ENCODE peak calls at places on chromosomes 1 and 21, in four cellular contexts. F, G, D and B are unnamed samples. For H3K4me1, the result is how much of the 10 kb centered on the place peaks cover.

GRCh38 chr1:111190931-111191451 is 9.5 kb downstream of the DENND2D start:
- DNase-seq in D (no peak), G (no peak), F (no peak), B (no peak)

GRCh38 chr1:20184481-20184900 is 1.4 kb upstream of the UBXN10 start:
- DNase-seq in D (no peak), F (peak), G (no peak), B (no peak)

GRCh38 chr1:212752934-212753497 is 38.6 kb downstream of the NSL1 start:
- DNase-seq in G (no peak), F (no peak), D (no peak), B (no peak)

GRCh38 chr1:111030590-111030989 is 66.9 kb upstream of the LRIF1 start:
- DNase-seq in D (no peak), F (peak), G (peak), B (peak)

GRCh38 chr1:31445951-31446350 is 32.9 kb downstream of the SERINC2 start:
- DNase-seq in D (no peak), F (no peak), G (no peak), B (no peak)

GRCh38 chr1:18949689-18950414 is 6.6 kb downstream of the IFFO2 start:
- DNase-seq in G (no peak), D (no peak), F (peak), B (peak)

GRCh38 chr1:7538033-7538432 is 233.1 kb upstream of the VAMP3 start:
- DNase-seq in D (peak), F (no peak), G (no peak), B (no peak)

GRCh38 chr1:204267191-204267601 is 53.4 kb upstream of the GOLT1A start:
- DNase-seq in G (no peak), F (no peak), D (no peak), B (no peak)

GRCh38 chr1:14590781-14591180 is 7.7 kb upstream of the KAZN start:
- DNase-seq in G (no peak), D (no peak), F (peak), B (no peak)

GRCh38 chr1:19936061-19936750 is 12.8 kb upstream of the PLA2G2E start:
- DNase-seq in G (no peak), F (no peak), D (no peak), B (no peak)

GRCh38 chr21:27196651-27197050 is 229.8 kb upstream of the ADAMTS5 start:
- DNase-seq in D (no peak), F (no peak), G (no peak), B (no peak)

GRCh38 chr1:40848530-40849189 is 13.5 kb downstream of the CITED4 start:
- DNase-seq in D (peak), F (peak), G (peak), B (peak)

GRCh38 chr1:58620259-58620658 is 43.2 kb upstream of the TACSTD2 start:
- DNase-seq in G (peak), D (no peak), F (no peak), B (no peak)

GRCh38 chr1:195580988-195581387 is 1027.3 kb downstream of the KCNT2 start:
- DNase-seq in F (no peak), D (no peak), G (no peak), B (no peak)

GRCh38 chr1:192907545-192908243 is 98.9 kb downstream of the RGS2 start:
- DNase-seq in D (no peak), F (no peak), G (no peak), B (no peak)

GRCh38 chr1:213284626-213285025 is 233.6 kb downstream of the RPS6KC1 start:
- DNase-seq in F (no peak), G (no peak), D (no peak), B (no peak)

GRCh38 chr1:26861889-26862371 is 1.0 kb upstream of the SFN start:
- DNase-seq in D (no peak), F (no peak), G (peak), B (no peak)

GRCh38 chr1:26863677-26864060 is 720 bp downstream of the SFN start:
- DNase-seq in F (no peak), D (no peak), G (no peak), B (no peak)

GRCh38 chr1:26864610-26865480 is 1.9 kb downstream of the SFN start:
- DNase-seq in F (peak), G (peak), D (peak), B (peak)

GRCh38 chr1:26861286-26861701 is 1.7 kb upstream of the SFN start:
- DNase-seq in F (no peak), G (no peak), D (no peak), B (no peak)

GRCh38 chr1:26862781-26863676 is at the start of gene SFN:
- DNase-seq in F (peak), G (peak), D (no peak), B (no peak)
- TF ChIP-seq CTCF in F (peak), G (peak), D (no peak), B (no peak)

DNA sequence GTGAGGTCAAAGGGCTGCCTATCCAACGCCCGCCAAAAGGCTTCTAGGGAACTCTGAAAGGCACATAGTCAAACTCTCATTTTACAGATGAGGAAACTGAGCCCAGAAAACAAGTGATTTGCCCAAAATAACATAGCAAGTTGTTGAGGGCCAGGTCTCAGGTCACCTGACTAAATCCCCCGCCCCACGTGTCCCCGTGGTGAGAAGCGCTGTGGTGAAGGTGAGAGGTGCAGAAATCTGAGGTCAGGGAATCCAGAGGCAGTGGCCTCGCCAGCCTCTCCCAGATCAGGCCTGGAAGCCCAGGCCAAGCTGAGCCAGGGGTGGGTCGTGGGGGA is 5.1 kb downstream of the HDGF start:
- DNase-seq in F (no peak), G (no peak), D (no peak), B (no peak)
- H3K4me3 ChIP-seq in F (peak), G (peak), D (peak), B (peak)

GRCh38 chr1:79655876-79656275 is 649.3 kb upstream of the ADGRL4 start:
- DNase-seq in F (no peak), G (no peak), D (no peak), B (no peak)
- H3K4me1 ChIP-seq in F (under half), G (under half), D (under half), B (under half)

GRCh38 chr1:55338448-55338820 is 123.3 kb upstream of the USP24 start:
- DNase-seq in F (no peak), G (no peak), D (no peak), B (no peak)

GRCh38 chr1:55334797-55335196 is 119.6 kb upstream of the USP24 start:
- DNase-seq in G (no peak), F (no peak), D (no peak), B (no peak)

GRCh38 chr1:55339681-55340080 is 124.5 kb upstream of the USP24 start:
- DNase-seq in D (no peak), G (no peak), F (no peak), B (no peak)

GRCh38 chr1:55334140-55334539 is 119.0 kb upstream of the USP24 start:
- DNase-seq in G (no peak), D (no peak), F (no peak), B (no peak)

GRCh38 chr1:55337801-55338447 is 122.8 kb upstream of the USP24 start:
- DNase-seq in D (no peak), G (peak), F (peak), B (peak)
- TF ChIP-seq CTCF in D (peak), G (no peak), F (peak), B (no peak)

GRCh38 chr1:223714849-223715709 is 2.7 kb downstream of the CAPN2 start:
- DNase-seq in F (peak), G (peak), D (no peak), B (no peak)
- H3K4me3 ChIP-seq in F (peak), G (peak), D (peak), B (no peak)

DNA sequence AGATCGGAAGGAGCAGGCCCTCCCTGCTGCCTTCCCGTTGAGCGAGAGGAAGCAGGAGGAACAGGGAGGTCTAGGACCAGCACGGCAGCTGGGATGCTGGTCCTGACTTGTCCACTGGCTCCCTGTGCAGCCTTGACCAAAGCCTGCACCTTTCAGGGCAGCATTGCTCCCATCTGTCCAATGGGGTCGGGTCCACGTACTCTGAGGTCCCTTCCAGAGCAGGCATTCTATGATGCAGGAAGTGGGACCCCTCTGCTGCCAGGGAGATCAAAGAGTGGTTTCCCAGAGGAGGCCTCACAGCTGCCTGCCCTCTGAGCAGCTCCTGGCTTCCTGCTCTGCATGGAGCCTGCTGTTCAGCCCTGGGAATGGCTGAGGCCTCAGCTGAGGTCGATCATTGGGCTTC is 21.7 kb upstream of the ZNF362 start:
- DNase-seq in D (no peak), F (no peak), G (no peak), B (no peak)
- H3K4me1 ChIP-seq in D (under half), F (under half), G (under half), B (under half)

DNA sequence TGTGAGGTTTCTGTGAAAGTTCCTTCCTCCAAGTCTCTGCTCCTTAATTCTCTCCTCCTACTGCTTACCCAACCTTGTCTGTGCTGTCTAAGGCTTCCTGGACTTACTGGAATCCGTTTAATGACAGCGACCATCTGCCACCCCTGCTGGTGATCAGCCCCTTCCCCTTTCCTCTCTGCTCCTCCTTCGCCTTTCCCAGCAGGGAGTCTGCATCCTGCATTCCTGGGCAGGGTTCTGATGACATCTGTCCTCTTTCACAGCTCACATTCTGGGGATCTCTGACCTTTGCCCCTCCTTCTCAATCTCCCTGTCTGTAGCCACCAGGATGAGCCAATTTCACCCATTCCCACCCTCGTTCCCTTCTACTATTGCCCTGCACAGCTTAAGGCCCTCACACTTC is 66.6 kb downstream of the KIRREL1 start:
- DNase-seq in G (no peak), D (no peak), F (no peak), B (no peak)
- TF ChIP-seq CTCF in G (no peak), D (no peak), F (no peak), B (no peak)

GRCh38 chr1:112937495-112937894 is 18.5 kb downstream of the SLC16A1 start:
- DNase-seq in G (no peak), F (no peak), D (no peak), B (no peak)

GRCh38 chr1:112935474-112936289 is 20.3 kb downstream of the SLC16A1 start:
- DNase-seq in G (no peak), F (peak), D (no peak), B (no peak)

GRCh38 chr1:112934562-112934952 is 21.4 kb downstream of the SLC16A1 start:
- DNase-seq in F (no peak), D (no peak), G (no peak), B (no peak)

GRCh38 chr1:112938188-112938587 is 17.8 kb downstream of the SLC16A1 start:
- DNase-seq in D (no peak), F (no peak), G (no peak), B (no peak)

GRCh38 chr1:112937070-112937469 is 18.9 kb downstream of the SLC16A1 start:
- DNase-seq in G (no peak), F (no peak), D (no peak), B (no peak)
- H3K4me3 ChIP-seq in G (no peak), F (no peak), D (no peak), B (no peak)

DNA sequence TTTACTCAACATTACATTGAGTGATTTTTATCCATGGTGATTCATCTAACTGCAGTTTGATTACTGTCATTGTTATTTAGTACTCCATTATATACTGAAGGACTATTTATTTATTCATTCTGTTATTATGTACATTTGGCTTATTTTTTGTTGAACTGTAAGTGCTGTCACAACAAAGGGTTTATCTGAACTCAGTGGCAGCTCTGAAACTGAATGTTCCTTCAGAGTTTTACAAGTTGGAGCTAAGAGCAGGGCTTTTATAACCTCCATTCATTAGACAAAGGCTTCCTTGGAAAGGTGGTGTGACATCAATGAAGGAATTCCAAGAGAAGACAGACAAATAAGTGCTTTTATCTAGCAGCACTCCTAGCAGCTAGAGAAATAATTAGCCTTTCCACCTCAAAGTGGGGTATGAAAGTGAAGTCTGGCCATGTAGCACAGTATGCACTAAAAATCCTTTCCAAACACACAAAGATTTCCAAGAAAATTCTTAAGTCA is 83.3 kb upstream of the GORAB start:
- DNase-seq in F (no peak), G (no peak), D (no peak), B (no peak)
- H3K4me1 ChIP-seq in F (under half), G (under half), D (under half), B (under half)